ENCODE peak calls at places on chromosomes 4 and X, in ten cellular contexts. E is lung, W is pancreas, M is HCT116, P is fibroblast of lung, L is lower lobe of right lung, K is cardiac muscle cell, T is psoas muscle, Y is left lung, G is PC-3. N is an unnamed sample.

GRCh38 chr4:175435437-175435836 is 376.6 kb downstream of the GPM6A start:
- DNase-seq in E (no peak), W (no peak), M (no peak), P (peak), L (no peak), K (peak), T (no peak), Y (no peak), G (no peak), N (no peak)

GRCh38 chr4:151931563-151931962 is 170.8 kb upstream of the GATB start:
- DNase-seq in E (no peak), W (no peak), M (no peak), P (no peak), L (no peak), K (no peak), T (no peak), Y (no peak), G (no peak), N (no peak)

GRCh38 chrX:153649178-153649914 is 2.3 kb downstream of the DUSP9 start:
- DNase-seq in E (peak), W (peak), M (no peak), P (no peak), L (peak), K (peak), T (no peak), Y (peak), G (peak), N (no peak)

GRCh38 chr4:41369680-41370079 is 113.0 kb downstream of the UCHL1 start:
- DNase-seq in E (no peak), W (peak), M (no peak), P (no peak), L (no peak), K (peak), T (peak), Y (no peak), G (no peak), N (no peak)

GRCh38 chr4:53150631-53151488 is 215.0 kb downstream of the SCFD2 start:
- DNase-seq in E (no peak), W (no peak), M (no peak), P (peak), L (no peak), K (no peak), T (no peak), Y (no peak), G (no peak), N (no peak)

GRCh38 chrX:110167952-110168451 is 149.9 kb downstream of the AMMECR1 start:
- DNase-seq in E (no peak), W (peak), M (no peak), P (no peak), L (peak), K (peak), T (no peak), Y (peak), G (peak), N (peak)

GRCh38 chrX:153623310-153624029 is 23.5 kb upstream of the DUSP9 start:
- DNase-seq in E (no peak), W (no peak), M (no peak), P (no peak), L (peak), K (no peak), T (no peak), Y (no peak), G (no peak), N (peak)

GRCh38 chr4:85514783-85515182 is 39.8 kb downstream of the ARHGAP24 start:
- DNase-seq in E (no peak), W (no peak), M (no peak), P (no peak), L (no peak), K (no peak), T (no peak), Y (no peak), G (no peak), N (no peak)

GRCh38 chrX:133335027-133335426 is 80.3 kb downstream of the GPC4 start:
- DNase-seq in E (no peak), W (no peak), M (no peak), P (peak), L (no peak), K (peak), T (no peak), Y (no peak), G (peak), N (peak)

GRCh38 chr4:147479817-147480216 is 1.1 kb upstream of the EDNRA start:
- DNase-seq in E (peak), W (peak), M (no peak), P (peak), L (no peak), K (peak), T (peak), Y (no peak), G (no peak), N (no peak)

GRCh38 chrX:83916525-83916924 is 55.6 kb downstream of the CYLC1 start:
- DNase-seq in E (no peak), W (no peak), M (no peak), P (no peak), L (no peak), K (no peak), T (no peak), Y (no peak), G (peak), N (peak)

GRCh38 chr4:158722291-158722916 is 792 bp downstream of the PPID start:
- DNase-seq in E (no peak), W (no peak), M (no peak), P (peak), L (no peak), K (peak), T (no peak), Y (no peak), G (peak), N (no peak)

GRCh38 chrX:3678287-3678686 is 35.2 kb downstream of the PRKX start:
- DNase-seq in E (no peak), W (no peak), M (no peak), P (no peak), L (no peak), K (no peak), T (no peak), Y (no peak), G (no peak), N (no peak)

GRCh38 chrX:18098704-18099103 is 122.0 kb downstream of the BEND2 start:
- DNase-seq in E (no peak), W (no peak), M (no peak), P (no peak), L (no peak), K (no peak), T (no peak), Y (no peak), G (no peak), N (no peak)

GRCh38 chrX:155766321-155766720 is 114.8 kb upstream of the VAMP7 start:
- DNase-seq in E (no peak), W (no peak), M (no peak), P (no peak), L (no peak), K (no peak), T (no peak), Y (no peak), G (no peak), N (no peak)

GRCh38 chr4:3783691-3784306 is 17.6 kb downstream of the ADRA2C start:
- DNase-seq in E (no peak), W (peak), M (no peak), P (no peak), L (no peak), K (no peak), T (no peak), Y (peak), G (peak), N (no peak)

GRCh38 chr4:140861359-140862181 is 105.4 kb upstream of the TBC1D9 start:
- DNase-seq in E (peak), W (peak), M (peak), P (peak), L (no peak), K (peak), T (peak), Y (no peak), G (peak), N (peak)

GRCh38 chr4:169773889-169774288 is 16.1 kb upstream of the HPF1 start:
- DNase-seq in E (no peak), W (no peak), M (no peak), P (no peak), L (no peak), K (no peak), T (no peak), Y (no peak), G (no peak), N (no peak)

GRCh38 chr4:8694651-8695151 is 102.1 kb downstream of the CPZ start:
- DNase-seq in E (no peak), W (no peak), M (no peak), P (no peak), L (no peak), K (no peak), T (no peak), Y (no peak), G (no peak), N (peak)

GRCh38 chr4:119788334-119789266 is 160.0 kb upstream of the PDE5A start:
- DNase-seq in E (no peak), W (no peak), M (no peak), P (no peak), L (no peak), K (no peak), T (no peak), Y (no peak), G (no peak), N (no peak)

GRCh38 chr4:70269674-70270073 is 27.3 kb downstream of the CSN3 start:
- DNase-seq in E (no peak), W (no peak), M (peak), P (peak), L (no peak), K (peak), T (no peak), Y (no peak), G (peak), N (no peak)
- TF ChIP-seq CTCF in E (no peak), W (no peak), M (peak), P (peak), L (peak), K (peak), T (no peak), Y (no peak), G (peak), N (no peak)

GRCh38 chrX:103413981-103414380 is 37.6 kb downstream of the BEX3 start:
- DNase-seq in E (no peak), W (no peak), M (no peak), P (no peak), L (no peak), K (no peak), T (no peak), Y (no peak), G (no peak), N (no peak)
- H3K27ac ChIP-seq in E (no peak), W (no peak), M (no peak), P (no peak), L (no peak), K (no peak), T (no peak), Y (no peak), G (no peak), N (no peak)

DNA sequence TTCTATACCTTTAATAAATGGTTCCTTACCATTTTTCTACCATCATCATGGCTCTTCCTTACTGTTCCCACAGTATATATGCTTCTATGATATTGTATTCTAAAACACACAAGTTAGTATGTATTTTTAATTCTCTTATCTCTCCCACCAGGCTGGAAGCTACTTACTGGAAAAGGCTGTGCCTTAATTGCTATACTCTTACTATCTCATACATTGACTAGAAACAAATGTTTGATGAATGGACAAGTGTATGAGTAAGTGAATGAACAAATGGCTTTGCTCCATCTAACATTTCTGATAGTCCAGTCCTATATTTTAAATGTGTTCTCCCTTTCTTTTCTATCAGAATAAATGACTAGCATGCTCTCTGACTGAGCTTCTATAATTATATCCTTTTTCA is 320.8 kb upstream of the RASGEF1B start:
- DNase-seq in E (no peak), W (no peak), M (no peak), P (no peak), L (no peak), K (no peak), T (no peak), Y (no peak), G (no peak), N (no peak)
- H3K4me3 ChIP-seq in E (no peak), W (no peak), M (no peak), P (no peak), L (no peak), K (no peak), T (no peak), Y (no peak), G (no peak), N (no peak)

DNA sequence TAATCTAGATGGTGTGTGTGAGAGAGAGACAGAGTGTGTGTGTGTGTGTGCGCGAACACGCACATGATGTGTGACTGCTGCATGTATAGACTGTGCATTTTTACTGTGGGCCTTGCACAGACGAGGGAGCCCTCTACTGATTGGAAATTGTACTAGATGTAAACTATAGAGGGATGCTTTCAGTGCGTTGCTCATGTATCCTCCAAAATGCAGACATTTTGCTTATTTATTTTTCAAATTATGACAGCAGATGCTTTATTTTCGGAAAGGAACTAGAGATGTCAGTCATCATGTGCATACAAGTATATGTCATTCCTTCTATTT is 168.4 kb upstream of the GK2 start:
- DNase-seq in E (no peak), W (no peak), M (no peak), P (peak), L (no peak), K (peak), T (no peak), Y (no peak), G (peak), N (no peak)
- TF ChIP-seq CTCF in E (peak), W (no peak), M (peak), P (peak), L (peak), K (peak), T (peak), Y (no peak), G (peak), N (peak)

DNA sequence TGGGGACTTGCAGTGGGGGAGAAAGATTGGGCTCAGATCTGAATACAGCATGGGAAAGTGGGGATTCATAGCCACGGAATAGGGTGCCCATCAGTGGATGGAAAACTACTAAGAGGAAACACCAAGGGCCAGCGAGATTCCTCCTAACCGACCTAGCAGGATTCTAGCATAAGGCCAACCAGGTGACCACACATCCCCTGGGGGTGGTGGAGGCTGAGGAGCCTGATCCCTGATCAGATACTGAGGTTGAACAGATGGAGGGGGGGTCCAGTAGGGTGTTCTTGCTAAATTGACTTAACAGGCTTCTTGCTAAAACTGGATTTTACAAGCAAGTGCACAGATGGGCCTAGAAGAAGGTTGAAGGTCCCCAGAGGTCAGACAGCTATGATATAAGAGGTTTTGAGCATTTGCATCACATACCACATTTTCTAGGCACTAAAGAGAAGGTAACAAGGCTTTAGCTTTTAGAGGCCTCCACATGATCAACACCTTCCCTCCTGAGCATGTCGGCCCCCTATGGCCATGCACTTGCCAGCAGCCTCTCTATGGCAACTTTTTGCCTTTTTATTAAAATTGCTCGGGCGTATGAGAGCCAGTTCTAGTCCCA is 69.1 kb upstream of the PUDP start:
- DNase-seq in E (no peak), W (no peak), M (no peak), P (no peak), L (no peak), K (no peak), T (no peak), Y (no peak), G (no peak), N (no peak)
- H3K27ac ChIP-seq in E (no peak), W (no peak), M (no peak), P (no peak), L (no peak), K (no peak), T (no peak), Y (no peak), G (no peak), N (no peak)

DNA sequence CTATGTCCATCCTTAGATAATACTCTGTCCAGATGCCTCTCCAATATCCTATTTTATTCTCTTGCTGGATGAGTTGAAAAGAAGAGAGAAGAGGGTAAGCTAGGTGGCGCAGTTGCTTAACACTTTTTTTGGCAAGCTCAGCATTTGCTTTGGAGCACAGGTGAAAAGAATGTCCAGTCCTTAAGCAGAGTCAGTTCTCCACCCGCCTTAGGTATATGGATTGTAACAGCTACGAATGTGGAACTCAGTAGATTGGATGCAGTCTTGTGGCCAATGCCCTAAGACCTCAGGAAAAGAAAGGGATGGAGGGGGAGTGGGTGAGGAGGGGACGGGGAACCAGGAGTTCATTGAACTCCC is 208.4 kb downstream of the NWD2 start:
- DNase-seq in E (peak), W (peak), M (peak), P (peak), L (no peak), K (peak), T (no peak), Y (no peak), G (peak), N (peak)
- H3K4me3 ChIP-seq in E (no peak), W (peak), M (no peak), P (no peak), L (peak), K (peak), T (peak), Y (peak), G (peak), N (peak)

GRCh38 chr4:43781125-43781524 is 667.5 kb downstream of the KCTD8 start:
- DNase-seq in E (no peak), W (no peak), M (no peak), P (no peak), L (no peak), K (no peak), T (no peak), Y (no peak), G (no peak), N (no peak)

GRCh38 chr4:43778187-43778915 is 670.3 kb downstream of the KCTD8 start:
- DNase-seq in E (no peak), W (no peak), M (no peak), P (no peak), L (no peak), K (no peak), T (no peak), Y (no peak), G (no peak), N (no peak)

DNA sequence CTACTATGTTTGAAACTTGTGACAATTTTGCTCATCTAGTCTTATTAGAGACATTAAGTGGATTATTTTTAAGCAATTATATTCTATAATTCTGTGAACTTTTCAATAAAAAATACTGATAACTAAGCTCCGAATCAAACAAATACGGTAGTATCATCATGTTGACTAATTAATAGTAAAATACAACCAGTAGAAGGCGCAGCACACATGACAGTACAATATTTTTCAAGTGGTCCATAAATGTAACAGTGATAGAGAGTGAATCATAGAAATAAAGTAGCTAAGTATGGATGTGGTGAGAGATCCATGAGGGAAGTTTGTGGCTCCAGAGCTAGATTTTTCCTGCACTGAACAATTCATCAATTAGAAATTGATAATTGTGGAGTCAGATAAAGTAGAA is 666.2 kb downstream of the KCTD8 start:
- DNase-seq in E (no peak), W (no peak), M (no peak), P (no peak), L (no peak), K (no peak), T (no peak), Y (no peak), G (peak), N (no peak)
- TF ChIP-seq CTCF in E (no peak), W (no peak), M (no peak), P (no peak), L (no peak), K (no peak), T (no peak), Y (no peak), G (peak), N (no peak)

N was measured in transverse colon.